ENCODE peak calls at places on chromosomes 16 and 17, in seven cellular contexts. Q is HCT116, M is GM23338, F is A549, X is HepG2, D is GM12878, B is SK-N-SH. A is an unnamed sample.

GRCh38 chr16:78659668-78660217 is 560.3 kb downstream of the WWOX start:
- DNase-seq in B (no peak), F (no peak), D (no peak), M (no peak), Q (no peak), X (no peak), A (no peak)

GRCh38 chr17:59761385-59762021 is 54.0 kb downstream of the VMP1 start:
- DNase-seq in D (no peak), B (no peak), M (peak; percentile 67), Q (no peak), F (no peak), X (peak; percentile 92), A (no peak)

GRCh38 chr16:57106767-57107166 is 14.4 kb downstream of the CPNE2 start:
- DNase-seq in B (peak; percentile 65), M (no peak), X (no peak), F (no peak), Q (no peak), D (no peak), A (no peak)

GRCh38 chr16:12157510-12158093 is 181.1 kb downstream of the SNX29 start:
- DNase-seq in Q (no peak), X (peak; percentile 23), M (peak; percentile 39), B (no peak), D (no peak), F (no peak), A (no peak)

GRCh38 chr17:74736423-74737298 is at the start of gene RAB37:
- DNase-seq in Q (peak; percentile 47), D (no peak), M (peak; percentile 84), X (peak; percentile 99), B (peak; percentile 82), F (peak; percentile 87), A (peak; percentile 85)

GRCh38 chr16:69310479-69311114 is 553 bp upstream of the VPS4A start:
- DNase-seq in D (no peak), M (no peak), Q (no peak), B (no peak), F (no peak), X (no peak), A (no peak)

GRCh38 chr16:52976539-52977167 is 76.0 kb downstream of the CHD9NB start:
- DNase-seq in F (peak; percentile 37), D (no peak), B (peak; percentile 14), X (peak; percentile 41), M (peak; percentile 64), Q (peak; percentile 7), A (peak; percentile 4)

GRCh38 chr17:35448214-35448898 is at the start of gene SLFN13:
- DNase-seq in F (peak; percentile 74), Q (no peak), X (no peak), B (peak; percentile 17), M (peak; percentile 97), D (peak; percentile 78), A (peak; percentile 96)

DNA sequence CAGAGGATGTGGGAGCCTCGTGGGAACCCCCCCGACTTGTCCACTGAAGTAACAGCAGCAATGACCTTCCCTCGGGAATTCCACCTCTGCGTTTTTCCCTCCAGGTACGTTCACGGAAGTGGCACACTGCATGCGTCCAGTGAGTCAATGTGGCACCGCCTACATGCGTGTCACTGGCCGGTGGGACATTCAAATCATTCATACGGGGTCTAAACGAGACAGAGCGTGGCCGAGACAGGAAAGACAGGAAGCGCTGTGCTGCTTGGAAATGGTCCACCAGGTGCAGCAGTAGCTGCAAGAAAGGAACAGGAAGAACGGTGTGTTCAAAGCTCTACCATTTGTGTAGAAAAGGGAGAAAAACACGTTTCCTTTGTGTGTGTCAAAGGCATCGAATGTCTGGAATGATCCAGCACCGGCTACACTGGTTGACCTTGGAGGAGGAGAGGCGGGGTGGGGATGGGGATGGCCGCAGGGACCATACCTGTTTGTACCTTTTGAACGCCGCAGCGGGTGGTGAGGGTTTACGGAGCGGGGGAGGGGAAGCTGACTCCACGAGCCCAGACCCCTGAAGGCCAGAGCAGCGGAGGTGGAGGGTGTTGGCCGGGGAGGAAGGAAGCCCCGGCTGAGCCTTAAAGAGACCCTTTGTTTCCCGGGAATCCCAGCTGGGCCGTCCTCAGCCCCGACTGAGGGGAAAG is 1.7 kb upstream of the PGAP6 start:
- DNase-seq in Q (peak; percentile 59), M (peak; percentile 90), D (peak; percentile 50), B (no peak), X (no peak), F (no peak), A (no peak)
- H3K27ac ChIP-seq in Q (peak overlapping the region; percentile 81), M (peak overlapping the region; percentile 98), D (peak overlapping the region; percentile 58), B (no peak overlapping the region), X (peak overlapping the region; percentile 21), F (no peak overlapping the region), A (peak overlapping the region; percentile 64)

GRCh38 chr16:89581861-89582563 is 6.5 kb downstream of the CPNE7 start:
- DNase-seq in B (no peak), F (no peak), Q (no peak), D (no peak), M (no peak), X (peak; percentile 71), A (no peak)

GRCh38 chr16:89582614-89583196 is 7.1 kb downstream of the CPNE7 start:
- DNase-seq in F (no peak), X (no peak), Q (no peak), M (no peak), D (no peak), B (no peak), A (no peak)

GRCh38 chr16:89579351-89579750 is 3.8 kb downstream of the CPNE7 start:
- DNase-seq in Q (no peak), B (no peak), M (no peak), D (no peak), F (no peak), X (no peak), A (no peak)

GRCh38 chr16:89583197-89583894 is 7.8 kb downstream of the CPNE7 start:
- DNase-seq in D (no peak), B (no peak), X (no peak), F (no peak), M (no peak), Q (no peak), A (no peak)

DNA sequence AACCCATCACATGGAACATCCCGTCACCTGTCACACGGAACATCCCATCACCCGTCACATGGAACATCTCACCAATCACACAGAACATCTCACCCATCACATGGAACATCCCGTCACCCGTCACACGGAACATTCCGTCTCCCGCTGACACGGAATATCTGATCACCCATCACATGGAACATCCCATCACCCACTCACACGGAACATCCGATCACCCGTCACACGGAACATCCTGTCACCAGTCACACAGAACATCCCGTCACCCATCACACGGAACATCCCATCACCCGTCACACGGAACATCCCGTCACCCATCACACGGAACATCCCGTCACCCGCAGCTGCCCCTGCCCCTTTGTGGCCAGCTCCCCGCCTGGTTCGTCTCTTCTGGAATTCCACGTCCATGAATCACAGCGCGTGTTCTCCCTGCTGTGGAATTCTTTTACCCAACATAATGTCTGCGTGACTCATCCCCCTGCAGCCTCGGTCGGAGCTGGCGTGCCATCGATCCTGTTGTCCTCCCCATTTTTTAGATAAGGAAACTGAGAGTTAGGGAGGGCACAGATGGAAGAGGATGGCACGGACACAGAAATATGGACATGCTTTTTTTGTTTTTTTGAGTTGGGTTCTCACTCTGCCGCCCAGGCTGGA is 5.6 kb downstream of the CPNE7 start:
- DNase-seq in D (no peak), F (peak; percentile 82), X (peak; percentile 50), Q (peak; percentile 66), M (no peak), B (no peak), A (no peak)
- TF ChIP-seq REST in D (no peak), F (no peak), X (no peak), Q (no peak), M (no peak), B (no peak), A (no peak)

DNA sequence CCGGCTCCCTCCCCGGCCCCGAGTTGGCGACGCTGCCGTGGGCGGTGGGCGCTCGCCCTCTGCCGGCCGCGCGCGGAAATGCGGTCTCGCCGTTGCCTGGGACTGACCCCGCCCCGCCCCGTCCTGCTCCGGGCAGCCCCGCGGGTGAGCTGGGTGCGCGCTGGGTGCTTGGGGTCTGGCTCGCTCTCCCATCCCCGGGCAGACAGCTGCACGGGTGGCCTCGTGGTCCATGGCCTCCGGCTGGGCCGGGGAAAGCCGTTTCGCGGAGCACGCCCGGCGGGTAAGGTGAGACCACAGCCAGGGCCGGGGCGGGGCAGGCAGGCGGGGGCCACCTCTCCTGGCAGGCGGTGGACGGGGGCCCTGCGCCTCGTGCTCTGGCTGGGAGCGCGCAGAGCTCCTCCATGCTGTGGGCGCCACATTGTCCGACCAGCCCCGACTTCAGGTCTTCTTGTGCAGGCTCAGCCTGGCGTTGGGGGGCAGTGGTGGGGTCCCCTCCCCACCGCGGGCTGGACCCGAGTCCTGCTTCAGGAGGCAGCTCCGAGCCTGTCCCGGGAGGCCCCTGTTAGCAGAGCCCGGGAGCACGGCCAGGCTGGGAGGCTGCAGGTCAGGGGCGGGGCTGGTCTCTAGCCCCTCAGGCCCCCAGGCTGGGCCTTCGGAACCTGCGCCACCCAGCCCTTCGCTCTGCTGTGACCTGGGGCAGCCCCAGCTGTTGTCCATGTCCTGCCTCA is 7.0 kb upstream of the C1QTNF8 start:
- DNase-seq in M (peak; percentile 70), D (no peak), X (no peak), Q (no peak), F (peak; percentile 62), B (peak; percentile 93), A (peak; percentile 37)
- H3K4me3 ChIP-seq in M (peak overlapping the region; percentile 66), D (no peak overlapping the region), X (no peak overlapping the region), Q (peak overlapping the region; percentile 41), F (peak overlapping the region; percentile 28), B (no peak overlapping the region), A (no peak overlapping the region)

DNA sequence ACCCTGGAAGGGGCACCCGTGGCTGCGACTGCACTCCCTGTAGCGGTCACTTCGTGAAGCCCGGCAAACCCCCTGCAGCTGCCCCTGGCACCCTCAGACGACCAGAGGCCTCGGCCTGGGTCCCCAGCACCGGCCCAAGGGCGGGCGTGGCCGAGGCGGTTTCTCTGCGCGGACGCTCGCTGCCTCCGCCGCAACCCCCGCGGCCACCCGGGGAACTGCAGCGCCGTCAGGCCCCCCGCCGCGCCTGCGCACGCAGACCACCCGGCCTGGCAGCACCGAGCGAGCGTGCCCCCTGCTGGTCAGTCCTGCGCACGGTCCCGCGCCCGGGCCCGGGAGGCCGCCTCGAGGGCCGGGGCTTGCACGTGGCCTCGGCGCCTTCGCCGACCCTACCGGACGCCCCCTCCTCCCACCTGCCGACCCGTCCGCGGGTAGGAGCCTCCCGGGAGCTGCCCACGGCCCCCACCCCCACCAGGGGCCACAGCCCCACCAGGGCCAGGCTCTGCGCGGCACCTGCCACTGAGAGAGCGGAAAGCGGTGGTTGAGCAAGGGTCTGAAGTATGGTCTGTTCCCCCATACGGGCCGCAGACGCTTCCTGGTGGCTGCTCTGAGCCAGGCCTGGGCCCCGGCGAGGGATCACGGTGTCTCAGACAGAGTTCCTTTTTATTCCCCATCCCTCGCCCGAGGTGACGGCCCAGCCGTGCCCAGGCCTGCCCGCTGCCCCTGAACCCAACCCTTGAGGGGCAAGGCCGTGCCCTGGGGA is 11.5 kb upstream of the HS3ST6 start:
- DNase-seq in X (peak; percentile 55), F (peak; percentile 82), M (peak; percentile 83), B (peak; percentile 99), D (no peak), Q (no peak), A (peak; percentile 90)
- H3K27ac ChIP-seq in X (peak overlapping the region; percentile 38), F (peak overlapping the region; percentile 99), M (no peak overlapping the region), B (peak overlapping the region; percentile 77), D (no peak overlapping the region), Q (peak overlapping the region; percentile 68), A (peak overlapping the region; percentile 91)

GRCh38 chr17:27376637-27377547 is 79.4 kb upstream of the KSR1 start:
- DNase-seq in X (no peak), D (no peak), F (no peak), M (no peak), B (no peak), Q (peak; percentile 23), A (no peak)
- TF ChIP-seq REST in X (no peak), D (no peak), F (no peak), M (no peak), B (no peak), Q (no peak), A (no peak)

GRCh38 chr16:8848231-8848938 is 20.4 kb downstream of the CARHSP1 start:
- DNase-seq in F (no peak), Q (no peak), B (peak; percentile 16), X (no peak), D (no peak), M (no peak), A (no peak)
- H3K4me3 ChIP-seq in F (no peak overlapping the region), Q (no peak overlapping the region), B (no peak overlapping the region), X (no peak overlapping the region), D (no peak overlapping the region), M (no peak overlapping the region), A (no peak overlapping the region)

A was measured in HL-60.